ENCODE peak calls at places on chromosomes 3 and 15, in four cellular contexts. One of them, this sample, is unnamed.

GRCh38 chr15:52227456-52227855 is 36.3 kb upstream of the GNB5 start:
- DNase-seq in breast epithelium: no peak
- DNase-seq in sigmoid colon: peak
- DNase-seq in GM12891: peak
- DNase-seq in this sample: peak

GRCh38 chr15:24772709-24773373 is 97.3 kb downstream of the NPAP1 start:
- DNase-seq in sigmoid colon: peak
- DNase-seq in breast epithelium: peak
- DNase-seq in GM12891: peak
- DNase-seq in this sample: peak

GRCh38 chr3:72058493-72059081 is 273.6 kb upstream of the PROK2 start:
- DNase-seq in sigmoid colon: peak
- DNase-seq in breast epithelium: no peak
- DNase-seq in GM12891: no peak
- DNase-seq in this sample: no peak

GRCh38 chr3:28667646-28668376 is 319.2 kb upstream of the AZI2 start:
- DNase-seq in sigmoid colon: peak
- DNase-seq in GM12891: peak
- DNase-seq in breast epithelium: no peak
- DNase-seq in this sample: peak

GRCh38 chr3:184683900-184684560 is 27.8 kb downstream of the MAGEF1 start:
- DNase-seq in GM12891: no peak
- DNase-seq in sigmoid colon: peak
- DNase-seq in breast epithelium: no peak
- DNase-seq in this sample: no peak

GRCh38 chr3:102662223-102662622 is 227.4 kb downstream of the ZPLD1 start:
- DNase-seq in GM12891: no peak
- DNase-seq in breast epithelium: no peak
- DNase-seq in sigmoid colon: no peak
- DNase-seq in this sample: no peak

GRCh38 chr3:31043184-31043819 is 148.8 kb upstream of the GADL1 start:
- DNase-seq in GM12891: no peak
- DNase-seq in sigmoid colon: no peak
- DNase-seq in breast epithelium: no peak
- DNase-seq in this sample: no peak

GRCh38 chr3:54859204-54859603 is 68.7 kb downstream of the LRTM1 start:
- DNase-seq in sigmoid colon: no peak
- DNase-seq in GM12891: no peak
- DNase-seq in breast epithelium: no peak
- DNase-seq in this sample: no peak

GRCh38 chr15:81160312-81161214 is 26.5 kb downstream of the CFAP161 start:
- DNase-seq in GM12891: no peak
- DNase-seq in sigmoid colon: peak
- DNase-seq in breast epithelium: no peak
- DNase-seq in this sample: peak

GRCh38 chr3:59001675-59002074 is 48.1 kb downstream of the CFAP20DC start:
- DNase-seq in GM12891: no peak
- DNase-seq in sigmoid colon: no peak
- DNase-seq in breast epithelium: no peak
- DNase-seq in this sample: no peak

GRCh38 chr15:48190932-48191573 is 412 bp upstream of the CTXN2 start:
- DNase-seq in sigmoid colon: no peak
- DNase-seq in GM12891: peak
- DNase-seq in breast epithelium: peak
- DNase-seq in this sample: peak

GRCh38 chr15:69941931-69942471 is 155.7 kb downstream of the TLE3 start:
- DNase-seq in sigmoid colon: no peak
- DNase-seq in breast epithelium: no peak
- DNase-seq in GM12891: no peak
- DNase-seq in this sample: no peak

GRCh38 chr15:52445954-52446353 is 82.7 kb downstream of the MYO5A start:
- DNase-seq in sigmoid colon: no peak
- DNase-seq in breast epithelium: no peak
- DNase-seq in GM12891: no peak
- DNase-seq in this sample: no peak

GRCh38 chr3:193743702-193744047 is 150.7 kb downstream of the OPA1 start:
- DNase-seq in GM12891: no peak
- DNase-seq in sigmoid colon: no peak
- DNase-seq in breast epithelium: no peak
- DNase-seq in this sample: no peak

GRCh38 chr3:156215751-156216150 is 95.4 kb downstream of the KCNAB1 start:
- DNase-seq in sigmoid colon: no peak
- DNase-seq in GM12891: no peak
- DNase-seq in breast epithelium: no peak
- DNase-seq in this sample: no peak

GRCh38 chr15:40192942-40193341 is 32.1 kb downstream of the BUB1B start:
- DNase-seq in breast epithelium: no peak
- DNase-seq in sigmoid colon: no peak
- DNase-seq in GM12891: no peak
- DNase-seq in this sample: no peak

GRCh38 chr15:71093089-71094024 is 21.9 kb upstream of the THSD4 start:
- DNase-seq in sigmoid colon: no peak
- DNase-seq in GM12891: no peak
- DNase-seq in breast epithelium: peak
- DNase-seq in this sample: peak

GRCh38 chr3:71251156-71251775 is 332.3 kb downstream of the FOXP1 start:
- DNase-seq in breast epithelium: no peak
- DNase-seq in sigmoid colon: no peak
- DNase-seq in GM12891: no peak
- DNase-seq in this sample: no peak

GRCh38 chr3:114115151-114115550 is 58.6 kb downstream of the QTRT2 start:
- DNase-seq in sigmoid colon: no peak
- DNase-seq in breast epithelium: no peak
- DNase-seq in GM12891: no peak
- DNase-seq in this sample: no peak

GRCh38 chr15:89057506-89058133 is 30.6 kb upstream of the ABHD2 start:
- DNase-seq in breast epithelium: peak
- DNase-seq in sigmoid colon: peak
- DNase-seq in GM12891: peak
- DNase-seq in this sample: peak

GRCh38 chr3:33218072-33218445 is 551 bp downstream of the SUSD5 start:
- DNase-seq in GM12891: no peak
- DNase-seq in breast epithelium: no peak
- DNase-seq in sigmoid colon: no peak
- DNase-seq in this sample: no peak

GRCh38 chr15:98442379-98442833 is 205.9 kb upstream of the IGF1R start:
- DNase-seq in sigmoid colon: no peak
- DNase-seq in GM12891: peak
- DNase-seq in breast epithelium: no peak
- DNase-seq in this sample: peak

GRCh38 chr15:84604804-84605203 is 4.0 kb downstream of the ZSCAN2 start:
- DNase-seq in GM12891: no peak
- DNase-seq in breast epithelium: no peak
- DNase-seq in sigmoid colon: no peak
- DNase-seq in this sample: no peak

GRCh38 chr3:184260571-184261269 is 633 bp downstream of the CAMK2N2 start:
- DNase-seq in GM12891: no peak
- DNase-seq in breast epithelium: no peak
- DNase-seq in sigmoid colon: no peak
- DNase-seq in this sample: no peak

GRCh38 chr3:36701903-36702374 is 62.4 kb downstream of the DCLK3 start:
- DNase-seq in sigmoid colon: no peak
- DNase-seq in GM12891: no peak
- DNase-seq in breast epithelium: no peak
- DNase-seq in this sample: no peak

GRCh38 chr3:48463703-48464102 is 17.2 kb downstream of the ATRIP start:
- DNase-seq in sigmoid colon: no peak
- DNase-seq in breast epithelium: no peak
- DNase-seq in GM12891: no peak
- DNase-seq in this sample: no peak

GRCh38 chr15:75640483-75641175 is 605 bp upstream of the IMP3 start:
- DNase-seq in breast epithelium: no peak
- DNase-seq in GM12891: no peak
- DNase-seq in sigmoid colon: no peak
- DNase-seq in this sample: no peak

GRCh38 chr3:9916346-9916733 is 558 bp upstream of the IL17RC start:
- DNase-seq in breast epithelium: no peak
- DNase-seq in GM12891: no peak
- DNase-seq in sigmoid colon: peak
- DNase-seq in this sample: no peak

GRCh38 chr3:9914011-9914410 is 2.9 kb upstream of the IL17RC start:
- DNase-seq in sigmoid colon: no peak
- DNase-seq in breast epithelium: peak
- DNase-seq in GM12891: no peak
- DNase-seq in this sample: no peak

GRCh38 chr3:9916734-9917680 is at the start of gene IL17RC:
- DNase-seq in breast epithelium: peak
- DNase-seq in GM12891: peak
- DNase-seq in sigmoid colon: peak
- DNase-seq in this sample: peak

GRCh38 chr3:9914559-9915251 is 2.2 kb upstream of the IL17RC start:
- DNase-seq in GM12891: no peak
- DNase-seq in sigmoid colon: no peak
- DNase-seq in breast epithelium: no peak
- DNase-seq in this sample: no peak

GRCh38 chr3:9915252-9916141 is 1.4 kb upstream of the IL17RC start:
- DNase-seq in sigmoid colon: peak
- DNase-seq in breast epithelium: peak
- DNase-seq in GM12891: peak
- DNase-seq in this sample: peak
- TF ChIP-seq POLR2AphosphoS5 in sigmoid colon: peak
- TF ChIP-seq POLR2AphosphoS5 in breast epithelium: no peak
- TF ChIP-seq POLR2AphosphoS5 in GM12891: no peak
- TF ChIP-seq POLR2AphosphoS5 in this sample: peak

DNA sequence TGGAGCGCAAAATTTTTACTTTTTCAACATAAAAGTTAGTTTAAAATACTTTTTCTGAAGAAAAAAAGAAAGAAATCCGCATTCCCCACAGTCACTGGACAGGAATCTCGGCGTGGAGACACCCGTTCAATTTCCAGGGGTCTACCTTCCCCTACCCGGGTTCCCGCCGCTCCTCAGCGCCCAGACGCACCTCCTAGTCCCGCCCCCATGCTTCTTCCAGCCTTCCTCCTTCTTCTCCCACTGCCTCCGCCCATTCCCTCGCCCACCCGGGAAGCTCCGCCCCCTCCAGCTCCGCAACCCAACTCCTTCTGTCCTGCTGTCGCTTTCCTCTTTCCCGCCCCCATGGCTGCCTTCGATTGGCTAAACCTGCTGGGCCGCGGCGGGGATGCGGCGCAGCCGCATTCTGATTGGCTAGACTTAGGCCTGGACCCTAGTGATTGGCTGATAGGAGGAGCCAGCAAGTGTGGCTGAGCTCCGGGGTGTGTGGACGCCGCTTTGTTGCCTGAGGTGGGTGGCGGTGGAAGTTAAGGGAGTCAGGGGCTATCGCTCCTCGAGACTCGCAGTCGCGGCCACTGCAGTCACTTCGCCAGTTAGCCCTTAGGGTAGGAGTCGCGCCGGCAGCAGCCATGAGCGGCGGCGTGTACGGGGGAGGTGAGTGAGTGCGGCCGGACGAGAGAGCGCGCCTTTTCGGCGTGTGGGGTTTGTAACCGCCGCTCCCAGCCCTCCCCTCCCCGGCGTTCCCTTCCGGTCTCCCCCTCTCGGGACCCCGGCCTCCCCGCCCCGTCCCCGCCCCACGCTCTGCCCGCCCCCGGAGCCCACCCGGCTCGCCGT is at the start of gene ACTL6A:
- DNase-seq in breast epithelium: peak
- DNase-seq in GM12891: peak
- DNase-seq in sigmoid colon: peak
- DNase-seq in this sample: peak
- TF ChIP-seq POLR2A in breast epithelium: peak
- TF ChIP-seq POLR2A in GM12891: peak
- TF ChIP-seq POLR2A in sigmoid colon: peak
- TF ChIP-seq POLR2A in this sample: peak

DNA sequence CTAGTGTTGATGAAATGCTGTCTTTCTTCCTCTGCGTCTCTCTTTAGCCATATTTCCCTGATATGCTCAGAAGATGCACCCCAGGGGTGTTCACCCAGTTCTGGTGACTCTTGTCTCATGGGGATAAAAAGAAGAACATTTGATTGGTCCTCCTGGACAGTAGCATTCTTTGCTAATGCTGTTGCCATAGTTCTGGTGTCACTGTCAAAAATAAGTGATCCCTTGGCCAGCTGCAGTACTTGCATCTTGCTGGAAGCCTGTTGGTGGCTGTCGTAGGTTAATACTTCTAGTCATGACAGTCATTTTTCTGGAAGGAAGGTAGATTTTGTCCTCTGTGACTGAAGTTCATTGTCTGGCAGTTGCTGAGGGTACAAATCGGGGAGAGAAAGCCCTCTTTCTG is 124.5 kb downstream of the UNC13C start:
- DNase-seq in sigmoid colon: no peak
- DNase-seq in GM12891: no peak
- DNase-seq in breast epithelium: no peak
- DNase-seq in this sample: no peak
- TF ChIP-seq POLR2AphosphoS5 in sigmoid colon: no peak
- TF ChIP-seq POLR2AphosphoS5 in GM12891: no peak
- TF ChIP-seq POLR2AphosphoS5 in breast epithelium: no peak
- TF ChIP-seq POLR2AphosphoS5 in this sample: no peak

GRCh38 chr3:190517696-190518095 is 3.8 kb downstream of the IL1RAP start:
- DNase-seq in sigmoid colon: no peak
- DNase-seq in breast epithelium: no peak
- DNase-seq in GM12891: no peak
- DNase-seq in this sample: no peak

GRCh38 chr3:190512666-190513065 is 1.2 kb upstream of the IL1RAP start:
- DNase-seq in GM12891: no peak
- DNase-seq in sigmoid colon: no peak
- DNase-seq in breast epithelium: no peak
- DNase-seq in this sample: no peak

GRCh38 chr3:190516416-190516815 is 2.5 kb downstream of the IL1RAP start:
- DNase-seq in breast epithelium: no peak
- DNase-seq in sigmoid colon: no peak
- DNase-seq in GM12891: no peak
- DNase-seq in this sample: no peak

GRCh38 chr3:190514163-190515153 is 573 bp downstream of the IL1RAP start:
- DNase-seq in breast epithelium: peak
- DNase-seq in sigmoid colon: peak
- DNase-seq in GM12891: no peak
- DNase-seq in this sample: peak

DNA sequence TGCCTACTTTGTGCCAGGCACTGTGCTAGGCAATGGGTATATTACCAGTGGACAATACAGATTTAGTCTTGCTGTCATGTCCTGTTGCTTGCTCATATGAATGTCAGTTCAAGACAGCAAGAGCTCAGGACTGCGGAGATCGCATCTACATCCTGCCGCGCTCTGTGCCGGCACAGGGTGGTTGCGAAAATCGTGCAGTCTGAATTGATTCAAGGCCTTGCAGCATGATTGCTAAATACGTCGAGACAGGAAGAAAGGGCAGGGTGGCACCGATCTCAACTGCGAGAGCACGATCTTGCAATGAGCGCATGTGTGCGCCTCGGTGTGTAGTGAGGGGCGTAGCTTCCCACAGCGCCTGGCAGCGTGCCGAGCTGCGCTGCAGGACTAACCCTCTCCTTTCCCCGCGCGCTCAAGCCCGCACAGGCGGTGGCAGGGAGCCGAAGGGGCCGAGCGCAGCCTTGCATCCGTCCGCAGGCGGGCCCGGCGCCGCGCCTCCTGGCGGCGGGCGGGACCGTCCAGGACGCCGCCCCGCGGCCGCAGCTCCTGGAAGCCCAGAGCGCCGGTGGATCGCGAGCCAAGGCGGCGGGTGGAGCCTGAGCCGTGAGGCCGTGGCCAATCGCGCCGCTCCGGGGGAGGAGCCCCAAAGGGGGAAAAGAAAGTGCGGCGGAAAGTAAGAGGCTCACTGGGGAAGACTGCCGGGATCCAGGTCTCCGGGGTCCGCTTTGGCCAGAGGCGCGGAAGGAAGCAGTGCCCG is at the start of gene IL1RAP:
- DNase-seq in breast epithelium: peak
- DNase-seq in GM12891: peak
- DNase-seq in sigmoid colon: peak
- DNase-seq in this sample: peak
- TF ChIP-seq POLR2A in breast epithelium: no peak
- TF ChIP-seq POLR2A in GM12891: no peak
- TF ChIP-seq POLR2A in sigmoid colon: no peak
- TF ChIP-seq POLR2A in this sample: peak

This sample was measured in transverse colon.